ENCODE peak calls at places on chromosomes 7 and 10, in six cellular contexts. N, I, O, L, M and X are unnamed samples.

GRCh38 chr10:28677889-28678686 is 767 bp downstream of the BAMBI start:
- DNase-seq in N (peak), I (peak), O (peak), L (peak), M (peak), X (no peak)

GRCh38 chr10:30219977-30220751 is 128.9 kb downstream of the MTPAP start:
- DNase-seq in N (no peak), I (no peak), O (no peak), L (no peak), M (no peak), X (no peak)

GRCh38 chr7:44106311-44107065 is 2.3 kb downstream of the AEBP1 start:
- DNase-seq in N (no peak), I (no peak), O (no peak), L (no peak), M (no peak), X (no peak)

GRCh38 chr10:27893320-27894014 is 105.4 kb downstream of the ODAD2 start:
- DNase-seq in N (no peak), I (peak), O (no peak), L (no peak), M (no peak), X (peak)

GRCh38 chr7:155296006-155296787 is 1.5 kb upstream of the INSIG1 start:
- DNase-seq in N (no peak), I (no peak), O (no peak), L (peak), M (no peak), X (no peak)

GRCh38 chr7:76997381-76998262 is 34.5 kb downstream of the SPDYE17 start:
- DNase-seq in N (no peak), I (no peak), O (no peak), L (no peak), M (no peak), X (no peak)

GRCh38 chr7:11858026-11858425 is 26.0 kb upstream of the THSD7A start:
- DNase-seq in N (no peak), I (no peak), O (no peak), L (no peak), M (no peak), X (no peak)

GRCh38 chr10:126135939-126136595 is 239.7 kb downstream of the FANK1 start:
- DNase-seq in N (no peak), I (no peak), O (no peak), L (no peak), M (peak), X (no peak)

GRCh38 chr7:47149971-47150370 is 431.9 kb downstream of the TNS3 start:
- DNase-seq in N (no peak), I (no peak), O (no peak), L (no peak), M (no peak), X (no peak)

GRCh38 chr7:46990761-46991160 is 591.1 kb downstream of the TNS3 start:
- DNase-seq in N (no peak), I (no peak), O (no peak), L (no peak), M (no peak), X (peak)

GRCh38 chr10:51369903-51370302 is 295.6 kb downstream of the PRKG1 start:
- DNase-seq in N (no peak), I (peak), O (no peak), L (no peak), M (no peak), X (peak)

GRCh38 chr7:756928-757560 is 30.0 kb upstream of the PRKAR1B start:
- DNase-seq in N (no peak), I (no peak), O (no peak), L (no peak), M (no peak), X (no peak)

GRCh38 chr7:17488829-17489228 is 190.4 kb downstream of the AHR start:
- DNase-seq in N (no peak), I (no peak), O (no peak), L (no peak), M (no peak), X (no peak)

GRCh38 chr7:116162992-116163391 is 47.3 kb upstream of the TES start:
- DNase-seq in N (no peak), I (no peak), O (no peak), L (no peak), M (no peak), X (no peak)

GRCh38 chr10:73647875-73648228 is 6.6 kb upstream of the MYOZ1 start:
- DNase-seq in N (no peak), I (no peak), O (no peak), L (no peak), M (no peak), X (no peak)

GRCh38 chr10:978826-979421 is 9.3 kb upstream of the GTPBP4 start:
- DNase-seq in N (no peak), I (no peak), O (no peak), L (no peak), M (no peak), X (no peak)

GRCh38 chr10:89466599-89467035 is 52.2 kb downstream of the IFIT5 start:
- DNase-seq in N (no peak), I (peak), O (peak), L (no peak), M (no peak), X (peak)

GRCh38 chr10:133090101-133090500 is 2.4 kb downstream of the ADGRA1 start:
- DNase-seq in N (no peak), I (no peak), O (no peak), L (no peak), M (no peak), X (no peak)

GRCh38 chr10:101710064-101710695 is 15.2 kb upstream of the FBXW4 start:
- DNase-seq in N (no peak), I (peak), O (no peak), L (no peak), M (no peak), X (no peak)

GRCh38 chr7:2757361-2757903 is 69.4 kb downstream of the AMZ1 start:
- DNase-seq in N (peak), I (no peak), O (peak), L (no peak), M (no peak), X (peak)

GRCh38 chr7:2759736-2760097 is 71.7 kb downstream of the AMZ1 start:
- DNase-seq in N (peak), I (no peak), O (no peak), L (no peak), M (no peak), X (peak)

GRCh38 chr7:2760098-2760889 is 72.3 kb downstream of the AMZ1 start:
- DNase-seq in N (no peak), I (peak), O (peak), L (no peak), M (peak), X (peak)

GRCh38 chr7:2757904-2758672 is 70.1 kb downstream of the AMZ1 start:
- DNase-seq in N (no peak), I (peak), O (no peak), L (no peak), M (peak), X (peak)

DNA sequence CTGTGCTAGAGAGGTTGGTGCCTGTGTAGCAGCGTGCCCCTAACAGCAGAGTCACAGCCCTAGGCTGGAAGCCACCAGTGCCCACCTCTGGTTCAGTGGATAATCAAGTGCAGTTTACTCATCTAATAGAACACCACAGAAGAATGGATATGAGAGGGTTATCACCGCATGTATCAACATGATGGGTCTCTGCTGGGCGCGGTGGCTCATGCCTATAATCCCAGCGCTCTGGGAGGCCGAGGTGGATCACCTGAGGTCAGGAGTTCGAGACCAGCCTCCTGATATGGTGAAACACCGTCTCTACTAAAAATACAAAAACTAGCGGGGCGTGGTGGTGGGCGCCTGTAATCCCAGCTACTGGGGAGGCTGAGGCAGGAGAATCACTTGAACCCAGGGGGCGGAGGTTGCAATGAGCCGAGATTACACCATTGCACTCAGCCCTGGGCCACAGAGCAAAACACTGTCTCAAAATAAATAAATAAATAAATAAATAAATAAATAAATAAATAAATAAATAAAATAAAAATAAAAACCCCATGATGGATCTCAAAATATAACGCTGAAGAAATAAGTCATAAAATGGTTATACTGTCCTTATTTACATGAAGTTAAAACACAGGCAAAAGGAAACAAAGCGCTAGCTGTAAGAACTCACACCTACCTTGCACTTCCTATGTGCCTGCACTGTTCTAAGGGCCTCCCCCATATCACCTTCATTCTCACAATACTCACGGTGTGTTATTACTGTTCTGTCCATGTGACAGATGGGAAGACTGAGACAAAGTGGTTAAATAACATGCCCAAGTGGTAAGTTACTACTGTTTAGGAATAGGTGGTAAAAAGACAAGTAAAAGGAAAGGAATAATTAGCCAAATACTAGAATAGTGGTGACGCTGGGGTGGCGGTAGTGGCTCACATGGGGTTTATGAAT is 70.9 kb downstream of the AMZ1 start:
- DNase-seq in N (no peak), I (no peak), O (no peak), L (no peak), M (no peak), X (no peak)
- H3K4me3 ChIP-seq in N (no peak), I (no peak), O (no peak), L (no peak), M (no peak), X (peak)

DNA sequence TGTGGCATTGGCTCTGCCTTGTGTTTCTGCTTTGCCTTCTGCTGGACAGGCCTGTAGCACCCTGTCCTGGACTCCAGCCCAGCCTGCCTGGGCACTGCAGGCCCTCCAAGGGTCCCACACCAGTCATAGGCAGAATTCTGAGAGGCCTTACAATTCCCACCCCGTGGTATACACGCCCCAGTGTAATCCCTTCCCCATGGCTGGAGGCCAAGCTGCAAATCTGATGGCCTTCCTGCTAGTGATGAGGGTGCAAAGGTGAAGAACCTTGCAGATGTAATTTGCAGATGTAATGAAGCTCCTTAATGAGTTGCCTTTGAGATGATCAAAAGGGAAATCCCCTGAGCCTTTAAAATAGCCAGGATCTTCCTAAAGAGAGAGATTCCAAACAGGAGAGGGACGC is 325.1 kb upstream of the ZNF32 start:
- DNase-seq in N (no peak), I (no peak), O (no peak), L (no peak), M (no peak), X (no peak)
- TF ChIP-seq CTCF in N (no peak), I (no peak), O (no peak), L (no peak), M (no peak), X (no peak)

GRCh38 chr7:83739527-83739926 is 90.6 kb upstream of the SEMA3E start:
- DNase-seq in N (no peak), I (no peak), O (no peak), L (no peak), M (no peak), X (no peak)
- H3K4me3 ChIP-seq in N (no peak), I (no peak), O (no peak), L (no peak), M (no peak), X (no peak)

DNA sequence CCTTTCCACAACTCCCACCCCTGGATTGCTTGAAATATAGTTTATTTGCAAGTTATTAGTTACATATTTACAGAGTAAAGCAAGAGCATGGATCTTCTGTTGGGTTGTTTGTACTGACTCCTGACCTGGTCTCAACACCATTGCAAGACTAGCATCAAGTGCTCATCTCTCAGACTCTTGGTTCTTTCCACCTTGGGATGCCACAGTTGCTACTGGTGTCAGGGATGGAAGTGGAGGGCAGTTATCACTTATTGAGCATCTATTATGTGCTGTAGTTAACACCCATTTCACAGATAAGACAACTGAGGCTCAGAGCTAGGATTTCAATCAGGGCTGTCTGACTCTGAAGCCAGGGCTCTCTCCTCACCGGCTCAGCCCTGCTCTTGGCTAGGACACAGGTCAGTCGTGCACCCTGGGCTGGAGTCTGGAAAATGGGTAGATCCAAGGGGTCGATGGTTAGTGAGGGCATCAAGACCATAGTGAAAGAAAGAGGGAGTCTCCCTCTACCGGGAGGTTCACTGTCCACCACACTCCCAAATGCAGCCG is 614 bp upstream of the ADAMTS14 start:
- DNase-seq in N (no peak), I (no peak), O (no peak), L (no peak), M (no peak), X (no peak)
- TF ChIP-seq CTCF in N (no peak), I (peak), O (no peak), L (no peak), M (no peak), X (peak)

GRCh38 chr10:58440484-58440883 is 55.3 kb downstream of the TFAM start:
- DNase-seq in N (no peak), I (no peak), O (no peak), L (no peak), M (no peak), X (no peak)

GRCh38 chr10:58436071-58436470 is 50.9 kb downstream of the TFAM start:
- DNase-seq in N (no peak), I (no peak), O (no peak), L (peak), M (peak), X (no peak)

GRCh38 chr10:58438986-58439385 is 53.8 kb downstream of the TFAM start:
- DNase-seq in N (no peak), I (no peak), O (no peak), L (no peak), M (no peak), X (no peak)

GRCh38 chr10:58439632-58440364 is 54.6 kb downstream of the TFAM start:
- DNase-seq in N (no peak), I (no peak), O (no peak), L (no peak), M (no peak), X (no peak)

GRCh38 chr10:58438340-58438739 is 53.1 kb downstream of the TFAM start:
- DNase-seq in N (no peak), I (peak), O (no peak), L (no peak), M (no peak), X (peak)
- H3K4me3 ChIP-seq in N (no peak), I (no peak), O (no peak), L (no peak), M (no peak), X (no peak)

GRCh38 chr10:131569851-131570715 is 258.6 kb upstream of the TCERG1L start:
- DNase-seq in N (no peak), I (no peak), O (no peak), L (peak), M (peak), X (no peak)
- TF ChIP-seq CTCF in N (no peak), I (no peak), O (no peak), L (no peak), M (no peak), X (no peak)

DNA sequence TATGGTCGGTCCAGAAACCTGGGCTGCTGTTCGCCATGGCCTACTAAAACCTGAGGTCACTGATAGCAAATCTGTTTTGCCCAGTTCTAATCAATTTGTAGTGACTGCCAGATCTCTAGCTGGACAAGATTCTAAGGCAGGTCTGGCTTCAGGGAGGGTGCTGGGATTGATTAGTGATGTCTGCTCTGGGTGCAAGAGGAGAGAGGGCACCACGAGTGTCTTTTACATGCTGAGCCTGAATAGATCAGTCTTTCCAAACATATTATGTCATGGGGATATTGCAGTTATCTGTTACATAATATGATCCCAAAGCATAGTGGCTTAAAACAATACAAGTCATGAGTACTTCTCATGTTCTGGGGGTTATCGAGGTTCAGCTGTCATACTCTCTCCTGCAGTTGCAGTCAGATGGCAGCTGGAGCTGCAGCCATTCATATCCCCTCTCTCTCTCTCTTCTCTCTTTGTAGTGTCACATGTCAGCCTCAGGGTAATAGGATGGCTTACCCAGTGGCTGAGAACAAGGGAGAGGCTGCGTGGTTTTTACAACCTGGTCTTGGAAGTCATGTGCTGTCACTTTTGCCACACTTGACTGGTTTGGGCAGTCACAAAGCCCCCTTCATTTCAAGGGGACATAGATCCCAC is 26.0 kb downstream of the SLC29A3 start:
- DNase-seq in N (no peak), I (no peak), O (no peak), L (no peak), M (no peak), X (no peak)
- H3K4me3 ChIP-seq in N (no peak), I (no peak), O (no peak), L (no peak), M (no peak), X (no peak)